ENCODE peak calls at places on chromosomes 7 and 10, in ten cellular contexts. D, L, Y, E, N, P, H, Q, I and J are unnamed samples.

GRCh38 chr7:44887293-44887692 is 2.0 kb upstream of the PURB start:
- DNase-seq in D (no peak), L (no peak), Y (no peak), E (no peak), N (no peak), P (peak; percentile 53), H (no peak), Q (no peak), I (no peak), J (no peak)

GRCh38 chr7:116617878-116618277 is 54.1 kb upstream of the MET start:
- DNase-seq in D (no peak), L (no peak), Y (no peak), E (no peak), N (no peak), P (no peak), H (no peak), Q (no peak), I (no peak), J (no peak)

GRCh38 chr7:101537205-101537604 is 91.9 kb downstream of the MYL10 start:
- DNase-seq in D (no peak), L (no peak), Y (no peak), E (no peak), N (no peak), P (no peak), H (no peak), Q (no peak), I (peak; percentile 12), J (no peak)

GRCh38 chr10:91705948-91706670 is 73.2 kb upstream of the PPP1R3C start:
- DNase-seq in D (no peak), L (no peak), Y (no peak), E (peak; percentile 9), N (no peak), P (no peak), H (no peak), Q (no peak), I (no peak), J (no peak)

GRCh38 chr7:26609082-26609481 is 255.3 kb downstream of the SKAP2 start:
- DNase-seq in D (no peak), L (no peak), Y (no peak), E (no peak), N (no peak), P (no peak), H (no peak), Q (no peak), I (peak; percentile 91), J (no peak)

GRCh38 chr7:85710960-85711359 is 524.1 kb upstream of the SEMA3D start:
- DNase-seq in D (no peak), L (no peak), Y (no peak), E (no peak), N (no peak), P (no peak), H (no peak), Q (no peak), I (no peak), J (no peak)

GRCh38 chr10:132229834-132230556 is 43.2 kb downstream of the DPYSL4 start:
- DNase-seq in D (no peak), L (no peak), Y (no peak), E (no peak), N (peak; percentile 48), P (no peak), H (no peak), Q (no peak), I (no peak), J (no peak)

GRCh38 chr10:88932539-88933256 is 19.9 kb downstream of the ACTA2 start:
- DNase-seq in D (peak; percentile 52), L (peak; percentile 46), Y (peak; percentile 62), E (peak; percentile 33), N (peak; percentile 51), P (peak; percentile 85), H (peak; percentile 53), Q (peak; percentile 84), I (peak; percentile 86), J (peak; percentile 50)

GRCh38 chr7:47846117-47846836 is 102.0 kb downstream of the PKD1L1 start:
- DNase-seq in D (no peak), L (peak; percentile 24), Y (no peak), E (no peak), N (no peak), P (no peak), H (no peak), Q (no peak), I (peak; percentile 93), J (no peak)

GRCh38 chr7:115676080-115676479 is 354.5 kb downstream of the TFEC start:
- DNase-seq in D (no peak), L (peak; percentile 42), Y (peak; percentile 11), E (peak; percentile 1), N (no peak), P (no peak), H (no peak), Q (no peak), I (peak; percentile 46), J (no peak)

GRCh38 chr10:10758306-10758705 is 259.4 kb upstream of the CELF2 start:
- DNase-seq in D (no peak), L (no peak), Y (no peak), E (no peak), N (no peak), P (no peak), H (no peak), Q (no peak), I (no peak), J (peak; percentile 59)

GRCh38 chr10:133022784-133023115 is 65.0 kb upstream of the ADGRA1 start:
- DNase-seq in D (no peak), L (no peak), Y (no peak), E (no peak), N (no peak), P (no peak), H (no peak), Q (no peak), I (no peak), J (peak; percentile 48)

GRCh38 chr10:74039561-74040145 is 41.7 kb downstream of the VCL start:
- DNase-seq in D (no peak), L (no peak), Y (no peak), E (peak; percentile 67), N (peak; percentile 46), P (no peak), H (no peak), Q (peak; percentile 27), I (no peak), J (no peak)

GRCh38 chr7:63080831-63081230 is 917.8 kb upstream of the ZNF722 start:
- DNase-seq in D (no peak), L (no peak), Y (no peak), E (no peak), N (no peak), P (no peak), H (no peak), Q (no peak), I (no peak), J (no peak)
- H3K9me3 ChIP-seq in D (peaks cover 29% of the 10 kb centered on the region), L (peaks cover 8% of the 10 kb centered on the region), Y (peaks cover 49% of the 10 kb centered on the region), E (no peaks in the 10 kb centered on the region), N (no peaks in the 10 kb centered on the region), P (peaks cover 12% of the 10 kb centered on the region), H (no peaks in the 10 kb centered on the region), Q (peaks cover 2% of the 10 kb centered on the region), I (peaks cover 26% of the 10 kb centered on the region), J (peaks cover 74% of the 10 kb centered on the region)

DNA sequence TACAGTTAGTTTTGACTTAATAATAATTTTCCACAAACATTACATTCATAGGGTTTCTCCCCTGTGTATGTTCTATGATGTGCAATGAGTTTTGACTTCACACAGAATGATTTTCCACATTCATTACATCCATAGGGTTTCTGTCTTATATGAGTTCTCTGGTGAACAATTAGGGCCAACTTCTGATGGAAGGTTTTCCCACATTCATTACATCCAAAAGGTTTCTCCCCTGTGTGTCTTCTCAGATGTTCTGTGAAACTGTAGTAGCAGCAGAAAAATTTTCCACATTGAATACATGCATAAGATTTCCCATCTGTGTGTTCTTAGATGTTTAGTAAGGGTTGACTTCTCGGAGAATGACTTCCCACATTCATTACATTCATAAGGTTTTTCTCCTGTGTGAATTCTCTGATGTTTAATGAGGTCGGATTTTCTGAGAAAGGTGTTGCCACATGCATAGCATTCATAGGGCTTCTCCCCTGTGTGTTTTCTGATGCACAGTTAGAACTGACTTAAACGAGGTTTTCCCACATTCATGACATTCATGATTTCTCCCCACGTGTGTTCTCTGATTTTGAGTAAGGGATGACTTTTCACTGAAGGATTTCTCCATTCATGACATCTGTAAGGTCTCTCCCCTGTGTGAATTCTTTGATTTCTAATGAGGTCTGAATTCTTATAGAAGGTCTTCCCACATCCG is 118.5 kb downstream of the ZNF33B start:
- DNase-seq in D (no peak), L (no peak), Y (no peak), E (no peak), N (no peak), P (no peak), H (no peak), Q (no peak), I (no peak), J (no peak)
- H3K9me3 ChIP-seq in D (peaks cover 60% of the 10 kb centered on the region), L (peaks cover 32% of the 10 kb centered on the region), Y (peaks cover 34% of the 10 kb centered on the region), E (peaks cover 42% of the 10 kb centered on the region), N (no peaks in the 10 kb centered on the region), P (peaks cover 24% of the 10 kb centered on the region), H (peaks cover 75% of the 10 kb centered on the region), Q (peaks cover 3% of the 10 kb centered on the region), I (peaks cover 73% of the 10 kb centered on the region), J (peaks cover 100% of the 10 kb centered on the region)

DNA sequence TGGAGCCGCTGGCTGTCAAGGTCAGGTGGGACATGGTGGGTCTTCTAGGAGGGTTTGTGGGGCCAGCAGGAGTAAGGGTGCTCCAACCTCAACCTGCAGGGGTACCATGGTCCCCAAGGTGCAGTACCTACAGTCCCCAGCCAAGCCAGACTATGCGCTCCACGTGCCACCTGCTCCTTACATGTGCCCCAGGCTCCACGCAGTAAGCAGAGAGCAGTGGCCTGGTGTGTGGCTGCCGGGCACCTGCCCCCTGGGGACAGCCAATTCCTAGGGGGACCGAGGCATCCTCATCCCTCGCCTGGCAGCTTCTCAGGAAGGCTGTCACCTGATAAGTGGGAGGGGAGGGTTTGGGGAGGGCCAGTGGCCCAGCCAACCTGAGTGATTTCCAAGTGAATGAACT is 11.7 kb upstream of the ZNF716 start:
- DNase-seq in D (no peak), L (no peak), Y (no peak), E (no peak), N (no peak), P (no peak), H (no peak), Q (no peak), I (no peak), J (no peak)
- H3K9me3 ChIP-seq in D (no peaks in the 10 kb centered on the region), L (no peaks in the 10 kb centered on the region), Y (peaks cover 48% of the 10 kb centered on the region), E (no peaks in the 10 kb centered on the region), N (no peaks in the 10 kb centered on the region), P (no peaks in the 10 kb centered on the region), H (no peaks in the 10 kb centered on the region), Q (no peaks in the 10 kb centered on the region), I (peaks cover 6% of the 10 kb centered on the region), J (peaks cover 2% of the 10 kb centered on the region)

DNA sequence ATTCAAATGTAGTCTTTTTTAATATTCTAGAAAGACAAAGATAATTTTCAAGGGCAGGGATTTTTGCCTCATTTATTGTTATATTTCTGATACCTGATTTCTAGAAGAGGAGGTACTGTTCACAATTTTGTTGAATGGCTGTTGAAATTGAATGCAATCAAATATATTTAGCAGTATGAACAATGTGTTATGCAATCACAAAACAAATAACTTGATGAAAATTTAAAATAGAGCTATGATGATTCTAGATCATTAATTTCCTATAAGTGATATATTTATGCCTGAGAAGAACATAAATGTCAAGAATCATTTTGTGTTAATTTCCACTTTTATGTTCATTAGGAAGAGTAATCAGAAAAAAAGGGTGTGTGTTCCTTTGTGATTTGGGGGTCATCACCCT is 114.6 kb upstream of the CNTNAP2 start:
- DNase-seq in D (no peak), L (no peak), Y (no peak), E (no peak), N (no peak), P (no peak), H (no peak), Q (no peak), I (no peak), J (no peak)
- H3K9me3 ChIP-seq in D (no peaks in the 10 kb centered on the region), L (peaks cover 7% of the 10 kb centered on the region), Y (peaks cover 3% of the 10 kb centered on the region), E (no peaks in the 10 kb centered on the region), N (no peaks in the 10 kb centered on the region), P (peaks cover 12% of the 10 kb centered on the region), H (no peaks in the 10 kb centered on the region), Q (no peaks in the 10 kb centered on the region), I (no peaks in the 10 kb centered on the region), J (no peaks in the 10 kb centered on the region)

GRCh38 chr7:53596230-53596629 is 560.8 kb downstream of the POM121L12 start:
- DNase-seq in D (peak; percentile 74), L (no peak), Y (no peak), E (no peak), N (no peak), P (no peak), H (no peak), Q (no peak), I (peak; percentile 18), J (no peak)
- H3K9me3 ChIP-seq in D (no peaks in the 10 kb centered on the region), L (peaks cover 9% of the 10 kb centered on the region), Y (peaks cover 15% of the 10 kb centered on the region), E (no peaks in the 10 kb centered on the region), N (no peaks in the 10 kb centered on the region), P (no peaks in the 10 kb centered on the region), H (no peaks in the 10 kb centered on the region), Q (no peaks in the 10 kb centered on the region), I (no peaks in the 10 kb centered on the region), J (no peaks in the 10 kb centered on the region)